ENCODE peak calls at places on chromosomes 13 and 19, in four cellular contexts. One of them, this sample, is unnamed.

GRCh38 chr19:55265723-55266386 is 7.0 kb upstream of the PPP6R1 start:
- DNase-seq in astrocyte of the spinal cord: no peak
- DNase-seq in AG09319: no peak
- DNase-seq in brain microvascular endothelial cell: no peak
- DNase-seq in this sample: no peak

GRCh38 chr13:24605923-24606372 is 74.3 kb upstream of the ATP12A start:
- DNase-seq in brain microvascular endothelial cell: peak
- DNase-seq in AG09319: no peak
- DNase-seq in astrocyte of the spinal cord: no peak
- DNase-seq in this sample: no peak

GRCh38 chr13:114056205-114057013 is 76.0 kb downstream of the RASA3 start:
- DNase-seq in AG09319: no peak
- DNase-seq in astrocyte of the spinal cord: no peak
- DNase-seq in brain microvascular endothelial cell: no peak
- DNase-seq in this sample: no peak

GRCh38 chr19:46076031-46076880 is 35.5 kb upstream of the IGFL4 start:
- DNase-seq in AG09319: no peak
- DNase-seq in astrocyte of the spinal cord: no peak
- DNase-seq in brain microvascular endothelial cell: no peak
- DNase-seq in this sample: no peak

GRCh38 chr13:102700088-102701031 is 5.5 kb upstream of the METTL21C start:
- DNase-seq in astrocyte of the spinal cord: no peak
- DNase-seq in AG09319: no peak
- DNase-seq in brain microvascular endothelial cell: no peak
- DNase-seq in this sample: peak

GRCh38 chr13:44155422-44156293 is 218.0 kb upstream of the SERP2 start:
- DNase-seq in astrocyte of the spinal cord: peak
- DNase-seq in AG09319: no peak
- DNase-seq in brain microvascular endothelial cell: no peak
- DNase-seq in this sample: peak

GRCh38 chr13:44267966-44268365 is 105.7 kb upstream of the SERP2 start:
- DNase-seq in astrocyte of the spinal cord: peak
- DNase-seq in AG09319: peak
- DNase-seq in brain microvascular endothelial cell: peak
- DNase-seq in this sample: no peak

GRCh38 chr13:48500652-48501197 is 32.2 kb downstream of the RCBTB2 start:
- DNase-seq in astrocyte of the spinal cord: peak
- DNase-seq in AG09319: peak
- DNase-seq in brain microvascular endothelial cell: peak
- DNase-seq in this sample: no peak

GRCh38 chr19:58466760-58467589 is at the start of gene ZNF324:
- DNase-seq in brain microvascular endothelial cell: peak
- DNase-seq in astrocyte of the spinal cord: peak
- DNase-seq in AG09319: peak
- DNase-seq in this sample: peak

GRCh38 chr13:42798118-42798517 is 16.7 kb downstream of the FAM216B start:
- DNase-seq in brain microvascular endothelial cell: no peak
- DNase-seq in astrocyte of the spinal cord: no peak
- DNase-seq in AG09319: no peak
- DNase-seq in this sample: no peak

GRCh38 chr19:33687761-33688656 is 66.3 kb downstream of the CHST8 start:
- DNase-seq in astrocyte of the spinal cord: no peak
- DNase-seq in AG09319: no peak
- DNase-seq in brain microvascular endothelial cell: no peak
- DNase-seq in this sample: no peak

GRCh38 chr13:39185326-39185725 is 147.1 kb downstream of the NHLRC3 start:
- DNase-seq in AG09319: no peak
- DNase-seq in astrocyte of the spinal cord: no peak
- DNase-seq in brain microvascular endothelial cell: no peak
- DNase-seq in this sample: no peak

GRCh38 chr13:33260168-33261098 is 25.1 kb downstream of the STARD13 start:
- DNase-seq in astrocyte of the spinal cord: peak
- DNase-seq in AG09319: no peak
- DNase-seq in brain microvascular endothelial cell: no peak
- DNase-seq in this sample: no peak

GRCh38 chr19:51018745-51019543 is 565 bp downstream of the KLK10 start:
- DNase-seq in AG09319: no peak
- DNase-seq in astrocyte of the spinal cord: no peak
- DNase-seq in brain microvascular endothelial cell: no peak
- DNase-seq in this sample: peak

GRCh38 chr19:43675269-43675879 is 5.4 kb upstream of the PLAUR start:
- DNase-seq in brain microvascular endothelial cell: peak
- DNase-seq in AG09319: no peak
- DNase-seq in astrocyte of the spinal cord: peak
- DNase-seq in this sample: no peak

GRCh38 chr19:55492362-55492944 is 4.2 kb downstream of the SSC5D start:
- DNase-seq in AG09319: no peak
- DNase-seq in astrocyte of the spinal cord: no peak
- DNase-seq in brain microvascular endothelial cell: no peak
- DNase-seq in this sample: no peak

GRCh38 chr19:35038623-35039512 is 2.7 kb upstream of the HPN start:
- DNase-seq in AG09319: no peak
- DNase-seq in brain microvascular endothelial cell: no peak
- DNase-seq in astrocyte of the spinal cord: no peak
- DNase-seq in this sample: peak

GRCh38 chr13:47546265-47546962 is 454.7 kb downstream of the SUCLA2 start:
- DNase-seq in astrocyte of the spinal cord: no peak
- DNase-seq in AG09319: no peak
- DNase-seq in brain microvascular endothelial cell: no peak
- DNase-seq in this sample: no peak

GRCh38 chr13:56015919-56016318 is 1124.8 kb upstream of the PRR20A start:
- DNase-seq in astrocyte of the spinal cord: no peak
- DNase-seq in AG09319: no peak
- DNase-seq in brain microvascular endothelial cell: no peak
- DNase-seq in this sample: no peak

GRCh38 chr13:104854698-104855097 is 1680.8 kb downstream of the EFNB2 start:
- DNase-seq in AG09319: no peak
- DNase-seq in astrocyte of the spinal cord: no peak
- DNase-seq in brain microvascular endothelial cell: no peak
- DNase-seq in this sample: no peak

GRCh38 chr19:48363500-48363809 is 285 bp downstream of the TMEM143 start:
- DNase-seq in AG09319: no peak
- DNase-seq in astrocyte of the spinal cord: no peak
- DNase-seq in brain microvascular endothelial cell: no peak
- DNase-seq in this sample: peak

GRCh38 chr13:79900356-79900755 is 419.4 kb downstream of the NDFIP2 start:
- DNase-seq in astrocyte of the spinal cord: no peak
- DNase-seq in brain microvascular endothelial cell: no peak
- DNase-seq in AG09319: no peak
- DNase-seq in this sample: no peak

GRCh38 chr13:79898202-79898826 is 417.4 kb downstream of the NDFIP2 start:
- DNase-seq in brain microvascular endothelial cell: no peak
- DNase-seq in astrocyte of the spinal cord: no peak
- DNase-seq in AG09319: no peak
- DNase-seq in this sample: no peak

GRCh38 chr13:79904581-79904980 is 423.6 kb downstream of the NDFIP2 start:
- DNase-seq in astrocyte of the spinal cord: no peak
- DNase-seq in brain microvascular endothelial cell: no peak
- DNase-seq in AG09319: no peak
- DNase-seq in this sample: no peak

GRCh38 chr13:79898996-79899395 is 418.0 kb downstream of the NDFIP2 start:
- DNase-seq in astrocyte of the spinal cord: no peak
- DNase-seq in brain microvascular endothelial cell: no peak
- DNase-seq in AG09319: no peak
- DNase-seq in this sample: no peak

DNA sequence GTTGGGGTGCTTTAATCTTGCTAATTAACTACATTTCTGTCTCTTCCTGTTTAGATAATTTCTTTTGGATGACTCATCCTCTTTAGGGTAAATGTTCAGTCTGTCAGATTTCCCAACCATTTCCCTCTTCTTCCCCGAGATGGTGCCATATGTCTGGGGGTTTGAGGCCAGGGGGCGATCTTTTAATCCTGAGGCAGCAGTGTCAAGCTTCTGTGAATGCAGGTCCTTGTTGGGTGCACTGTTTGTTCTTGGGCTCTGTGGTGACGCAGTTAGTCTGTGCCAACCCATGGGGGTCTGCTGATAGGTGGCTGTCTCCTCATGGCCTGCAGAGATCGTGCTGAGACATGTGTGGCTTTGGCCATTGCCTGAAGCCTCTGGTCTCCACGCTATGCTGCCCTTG is 420.4 kb downstream of the NDFIP2 start:
- DNase-seq in brain microvascular endothelial cell: peak
- DNase-seq in astrocyte of the spinal cord: no peak
- DNase-seq in AG09319: no peak
- DNase-seq in this sample: no peak
- TF ChIP-seq CTCF in brain microvascular endothelial cell: peak
- TF ChIP-seq CTCF in astrocyte of the spinal cord: no peak
- TF ChIP-seq CTCF in AG09319: peak
- TF ChIP-seq CTCF in this sample: no peak

GRCh38 chr19:29873801-29874575 is 62.2 kb downstream of the CCNE1 start:
- DNase-seq in brain microvascular endothelial cell: no peak
- DNase-seq in astrocyte of the spinal cord: no peak
- DNase-seq in AG09319: no peak
- DNase-seq in this sample: no peak
- TF ChIP-seq CTCF in brain microvascular endothelial cell: no peak
- TF ChIP-seq CTCF in astrocyte of the spinal cord: no peak
- TF ChIP-seq CTCF in AG09319: no peak
- TF ChIP-seq CTCF in this sample: no peak

DNA sequence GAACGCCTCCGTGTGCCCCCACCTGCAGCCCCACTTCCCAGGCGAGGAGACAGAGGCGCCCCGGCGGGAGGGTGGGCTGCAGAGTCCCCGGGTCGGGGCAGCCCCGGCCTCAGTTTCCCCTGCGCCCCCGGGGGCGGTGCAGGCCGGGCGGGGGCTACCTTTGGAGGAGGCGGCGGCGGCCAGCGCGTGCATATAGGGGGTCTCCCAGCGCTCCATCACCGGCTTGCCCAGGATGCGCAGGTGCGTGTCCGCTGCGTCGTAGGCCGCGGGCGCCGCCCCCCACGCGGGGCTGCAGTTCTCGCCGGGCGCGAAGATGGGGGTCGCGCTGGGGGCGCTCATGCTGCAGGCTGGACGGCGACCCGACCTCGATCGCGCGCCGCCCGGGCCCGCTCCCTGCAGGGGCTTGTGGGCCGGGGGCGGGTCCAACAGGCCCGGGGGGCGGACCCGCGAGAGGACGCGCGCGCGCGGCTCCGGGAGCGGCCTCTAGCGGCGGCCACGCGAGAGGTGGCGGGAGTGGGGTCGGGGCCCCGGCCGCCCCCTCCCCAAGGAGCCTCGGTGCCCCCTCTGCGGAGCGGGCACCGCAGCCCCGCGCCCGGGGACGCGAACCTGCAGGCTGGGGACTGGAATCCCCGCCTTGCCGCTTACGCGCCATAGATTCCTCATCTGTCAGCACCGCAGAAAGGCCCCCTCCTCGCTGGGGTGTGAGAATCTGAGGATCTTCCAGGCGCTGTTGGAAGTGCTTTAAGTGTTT is at the start of gene GAMT:
- DNase-seq in astrocyte of the spinal cord: no peak
- DNase-seq in AG09319: no peak
- DNase-seq in brain microvascular endothelial cell: no peak
- DNase-seq in this sample: peak
- TF ChIP-seq CTCF in astrocyte of the spinal cord: peak
- TF ChIP-seq CTCF in AG09319: peak
- TF ChIP-seq CTCF in brain microvascular endothelial cell: peak
- TF ChIP-seq CTCF in this sample: no peak

DNA sequence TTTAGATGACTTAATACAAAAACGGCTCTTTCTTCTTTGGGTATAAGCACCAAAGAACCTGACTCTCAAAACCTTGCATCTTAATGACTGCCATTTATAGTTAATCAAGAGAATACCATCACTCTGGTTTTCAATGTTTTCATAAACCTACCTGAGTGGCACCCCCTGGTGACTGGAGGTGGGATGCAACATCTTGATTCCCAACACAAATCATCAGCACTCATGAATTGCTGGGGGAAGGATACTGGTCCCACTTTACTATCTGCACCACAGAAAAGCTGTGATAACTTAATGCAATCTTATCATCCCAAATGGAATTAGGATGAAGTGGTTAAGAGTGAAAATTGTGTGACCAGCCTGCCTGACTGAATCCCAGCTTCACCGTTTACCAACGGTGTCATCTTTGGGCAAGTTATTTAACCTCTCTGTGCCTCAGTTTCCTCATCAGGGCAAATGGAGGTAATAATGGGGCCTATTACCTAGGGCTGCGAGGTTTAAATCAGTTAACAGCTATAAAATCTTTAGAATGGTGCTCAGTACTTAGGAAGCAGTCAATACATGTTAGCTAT is 366.4 kb downstream of the KLF12 start:
- DNase-seq in astrocyte of the spinal cord: no peak
- DNase-seq in brain microvascular endothelial cell: no peak
- DNase-seq in AG09319: no peak
- DNase-seq in this sample: no peak
- TF ChIP-seq CTCF in astrocyte of the spinal cord: peak
- TF ChIP-seq CTCF in brain microvascular endothelial cell: peak
- TF ChIP-seq CTCF in AG09319: peak
- TF ChIP-seq CTCF in this sample: peak

GRCh38 chr13:84844473-84844872 is 954.7 kb downstream of the SLITRK6 start:
- DNase-seq in AG09319: no peak
- DNase-seq in astrocyte of the spinal cord: peak
- DNase-seq in brain microvascular endothelial cell: no peak
- DNase-seq in this sample: no peak
- TF ChIP-seq CTCF in AG09319: no peak
- TF ChIP-seq CTCF in astrocyte of the spinal cord: peak
- TF ChIP-seq CTCF in brain microvascular endothelial cell: peak
- TF ChIP-seq CTCF in this sample: peak

GRCh38 chr13:35597451-35597850 is 121.0 kb upstream of the MAB21L1 start:
- DNase-seq in AG09319: no peak
- DNase-seq in astrocyte of the spinal cord: no peak
- DNase-seq in brain microvascular endothelial cell: no peak
- DNase-seq in this sample: no peak

GRCh38 chr13:35598233-35598632 is 121.7 kb upstream of the MAB21L1 start:
- DNase-seq in AG09319: no peak
- DNase-seq in brain microvascular endothelial cell: no peak
- DNase-seq in astrocyte of the spinal cord: peak
- DNase-seq in this sample: no peak

GRCh38 chr13:35598790-35599369 is 122.4 kb upstream of the MAB21L1 start:
- DNase-seq in AG09319: no peak
- DNase-seq in astrocyte of the spinal cord: no peak
- DNase-seq in brain microvascular endothelial cell: no peak
- DNase-seq in this sample: no peak

GRCh38 chr13:35594096-35594495 is 117.6 kb upstream of the MAB21L1 start:
- DNase-seq in brain microvascular endothelial cell: no peak
- DNase-seq in AG09319: no peak
- DNase-seq in astrocyte of the spinal cord: no peak
- DNase-seq in this sample: no peak

DNA sequence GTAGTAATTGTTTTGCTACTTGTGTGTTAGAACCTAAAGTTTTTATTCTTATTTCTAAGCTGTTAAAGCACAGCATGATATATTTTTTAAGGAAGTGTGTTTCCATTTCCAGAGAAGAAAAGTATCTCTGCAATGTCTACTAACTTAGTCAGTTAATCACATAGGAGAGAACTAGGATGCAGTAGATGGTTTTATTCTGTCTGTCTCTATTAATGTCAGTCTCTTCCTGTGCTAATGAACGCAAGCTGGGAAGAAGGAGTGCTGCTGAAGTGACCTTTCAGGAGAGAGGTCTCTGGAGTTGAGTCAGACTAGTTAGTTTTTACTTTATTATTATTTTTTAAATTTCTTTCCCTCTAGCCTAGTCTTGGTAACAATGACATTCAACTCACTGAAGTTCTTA is 119.8 kb upstream of the MAB21L1 start:
- DNase-seq in AG09319: no peak
- DNase-seq in brain microvascular endothelial cell: no peak
- DNase-seq in astrocyte of the spinal cord: no peak
- DNase-seq in this sample: no peak
- TF ChIP-seq CTCF in AG09319: no peak
- TF ChIP-seq CTCF in brain microvascular endothelial cell: no peak
- TF ChIP-seq CTCF in astrocyte of the spinal cord: no peak
- TF ChIP-seq CTCF in this sample: no peak

GRCh38 chr13:52968074-52968700 is 60.4 kb upstream of the OLFM4 start:
- DNase-seq in astrocyte of the spinal cord: peak
- DNase-seq in AG09319: peak
- DNase-seq in brain microvascular endothelial cell: peak
- DNase-seq in this sample: peak
- TF ChIP-seq CTCF in astrocyte of the spinal cord: peak
- TF ChIP-seq CTCF in AG09319: peak
- TF ChIP-seq CTCF in brain microvascular endothelial cell: peak
- TF ChIP-seq CTCF in this sample: peak

This sample was measured in nephron progenitor cell.